ENCODE peak calls at places on chromosomes 1 and 21, in nine cellular contexts. O is IMR-90, A is cardiac muscle cell, M is RWPE2, H is neural progenitor cell, U is stomach, E is lower lobe of right lung, F is heart left ventricle, V is adipocyte. W is an unnamed sample. For H3K4me1 and H3K36me3, the result is how much of the 10 kb centered on the place peaks cover.

GRCh38 chr1:92030701-92031107 is 919 bp downstream of the EPHX4 start:
- DNase-seq in A (no peak), M (no peak), H (peak), O (peak), F (no peak), E (no peak), U (no peak), V (peak), W (no peak)

GRCh38 chr21:36022704-36023103 is 37.6 kb downstream of the SETD4 start:
- DNase-seq in V (peak), M (no peak), H (no peak), F (no peak), A (no peak), O (peak), U (no peak), E (no peak), W (no peak)

GRCh38 chr1:184513966-184514365 is 127.1 kb downstream of the C1orf21 start:
- DNase-seq in F (no peak), V (peak), M (no peak), E (no peak), U (no peak), O (peak), A (no peak), H (no peak), W (no peak)

GRCh38 chr1:8082945-8083344 is 56.8 kb upstream of the ERRFI1 start:
- DNase-seq in V (no peak), F (no peak), E (no peak), M (no peak), A (peak), U (no peak), H (no peak), O (peak), W (no peak)

GRCh38 chr1:180981596-180982387 is 40.9 kb downstream of the STX6 start:
- DNase-seq in O (no peak), V (no peak), F (no peak), M (no peak), E (no peak), H (peak), U (no peak), A (peak), W (no peak)

GRCh38 chr1:159925713-159926066 is 383 bp upstream of the TAGLN2 start:
- DNase-seq in U (no peak), E (peak), F (no peak), O (no peak), H (no peak), V (no peak), A (no peak), M (no peak), W (no peak)

GRCh38 chr1:6102227-6102845 is 56.6 kb downstream of the KCNAB2 start:
- DNase-seq in U (no peak), F (no peak), O (no peak), M (peak), V (no peak), A (no peak), E (peak), H (no peak), W (no peak)

GRCh38 chr1:203280061-203280460 is 25.3 kb upstream of the BTG2 start:
- DNase-seq in V (no peak), O (no peak), F (no peak), A (no peak), U (no peak), E (no peak), H (no peak), M (no peak), W (no peak)

GRCh38 chr21:21163904-21164303 is 165.7 kb downstream of the NCAM2 start:
- DNase-seq in F (peak), H (peak), M (no peak), V (peak), U (peak), O (peak), A (peak), E (no peak), W (no peak)

GRCh38 chr1:77271851-77272250 is 10.0 kb upstream of the AK5 start:
- DNase-seq in F (no peak), V (peak), E (no peak), O (peak), U (no peak), H (no peak), A (no peak), M (no peak), W (no peak)

GRCh38 chr1:40078512-40079333 is 18.3 kb downstream of the PPT1 start:
- DNase-seq in O (peak), F (peak), A (peak), U (peak), E (no peak), V (peak), M (no peak), H (peak), W (no peak)

GRCh38 chr1:62391369-62391971 is 45.4 kb upstream of the USP1 start:
- DNase-seq in M (no peak), O (no peak), H (peak), A (peak), F (no peak), U (no peak), V (peak), E (no peak), W (no peak)

GRCh38 chr1:155695107-155695506 is 6.2 kb downstream of the DAP3 start:
- DNase-seq in V (no peak), U (peak), H (no peak), F (no peak), M (no peak), E (no peak), A (no peak), O (no peak), W (no peak)

GRCh38 chr21:35475768-35476167 is 426.7 kb upstream of the RUNX1 start:
- DNase-seq in A (no peak), V (peak), F (no peak), O (peak), U (no peak), H (no peak), E (no peak), M (no peak), W (no peak)

GRCh38 chr1:180912801-180913616 is at the start of gene KIAA1614:
- DNase-seq in A (peak), V (peak), U (no peak), F (peak), H (peak), O (peak), E (no peak), M (no peak), W (peak)

GRCh38 chr1:39652105-39652504 is 12.7 kb upstream of the HEYL start:
- DNase-seq in E (no peak), A (no peak), U (no peak), M (no peak), H (no peak), O (no peak), V (no peak), F (peak), W (no peak)

GRCh38 chr1:96508226-96508625 is 213.4 kb upstream of the PTBP2 start:
- DNase-seq in H (no peak), M (no peak), F (no peak), O (no peak), A (no peak), V (no peak), E (no peak), U (no peak), W (no peak)

GRCh38 chr1:154446292-154446691 is 41.1 kb downstream of the IL6R start:
- DNase-seq in O (peak), M (no peak), E (no peak), F (no peak), U (no peak), A (no peak), V (peak), H (no peak), W (no peak)

GRCh38 chr1:7560601-7561181 is 210.4 kb upstream of the VAMP3 start:
- DNase-seq in F (no peak), M (peak), V (no peak), A (no peak), O (no peak), H (no peak), U (no peak), E (no peak), W (peak)

GRCh38 chr1:43973981-43974442 is 748 bp upstream of the ATP6V0B start:
- DNase-seq in E (no peak), A (no peak), V (no peak), O (no peak), H (no peak), M (no peak), U (no peak), F (no peak), W (no peak)

GRCh38 chr1:152112101-152112884 is 3.0 kb downstream of the TCHH start:
- DNase-seq in H (peak), U (no peak), E (no peak), A (no peak), M (no peak), O (peak), V (peak), F (no peak), W (peak)

GRCh38 chr1:191851799-191852595 is 306.3 kb upstream of the RGS18 start:
- DNase-seq in O (peak), A (peak), V (peak), E (no peak), M (no peak), U (no peak), F (no peak), H (no peak), W (no peak)

GRCh38 chr21:41743321-41744027 is 23.4 kb downstream of the RIPK4 start:
- DNase-seq in H (no peak), M (no peak), F (no peak), A (no peak), E (no peak), O (no peak), V (no peak), U (no peak), W (no peak)

GRCh38 chr1:51284487-51284954 is 45.8 kb downstream of the TTC39A start:
- DNase-seq in E (no peak), M (no peak), H (peak), A (peak), F (peak), V (no peak), O (peak), U (peak), W (no peak)

GRCh38 chr1:237318748-237319147 is 276.8 kb downstream of the RYR2 start:
- DNase-seq in F (no peak), U (no peak), M (no peak), H (no peak), O (no peak), V (no peak), E (no peak), A (no peak), W (no peak)

GRCh38 chr1:42940851-42941639 is 17.6 kb downstream of the SLC2A1 start:
- DNase-seq in H (no peak), V (peak), M (peak), F (peak), O (peak), U (no peak), A (no peak), E (no peak), W (no peak)

GRCh38 chr1:162020145-162020544 is 3.5 kb downstream of the OLFML2B start:
- DNase-seq in U (no peak), V (no peak), O (no peak), A (no peak), E (no peak), H (no peak), F (no peak), M (no peak), W (no peak)

GRCh38 chr1:36673207-36673606 is 190.5 kb upstream of the CSF3R start:
- DNase-seq in O (no peak), M (no peak), V (no peak), A (no peak), E (no peak), F (no peak), H (peak), U (no peak), W (no peak)

GRCh38 chr1:7386226-7387052 is 384.7 kb upstream of the VAMP3 start:
- DNase-seq in M (no peak), U (peak), H (no peak), V (no peak), E (no peak), F (no peak), O (no peak), A (no peak), W (no peak)

GRCh38 chr1:153343040-153343681 is 5.5 kb downstream of the PGLYRP4 start:
- DNase-seq in M (no peak), A (no peak), O (no peak), V (no peak), H (no peak), F (no peak), U (no peak), E (no peak), W (no peak)

GRCh38 chr1:247681288-247681897 is 1.9 kb upstream of the OR13G1 start:
- DNase-seq in F (no peak), U (peak), E (no peak), H (peak), V (peak), O (peak), A (peak), M (no peak), W (no peak)

GRCh38 chr1:27405074-27405473 is 12.7 kb downstream of the GPR3 start:
- DNase-seq in F (peak), A (peak), M (no peak), O (peak), U (no peak), E (no peak), V (no peak), H (peak), W (no peak)
- H3K4me1 ChIP-seq in F (half or more), A (under half), M (under half), O (under half), U (under half), E (half or more), V (half or more), H (half or more), W (half or more)

GRCh38 chr21:26842300-26842699 is 2.9 kb downstream of the ADAMTS1 start:
- DNase-seq in F (no peak), O (peak), E (no peak), A (no peak), M (no peak), V (peak), U (no peak), H (no peak), W (no peak)
- H3K4me3 ChIP-seq in F (no peak), O (peak), E (peak), A (peak), M (no peak), V (peak), U (peak), H (no peak), W (peak)

DNA sequence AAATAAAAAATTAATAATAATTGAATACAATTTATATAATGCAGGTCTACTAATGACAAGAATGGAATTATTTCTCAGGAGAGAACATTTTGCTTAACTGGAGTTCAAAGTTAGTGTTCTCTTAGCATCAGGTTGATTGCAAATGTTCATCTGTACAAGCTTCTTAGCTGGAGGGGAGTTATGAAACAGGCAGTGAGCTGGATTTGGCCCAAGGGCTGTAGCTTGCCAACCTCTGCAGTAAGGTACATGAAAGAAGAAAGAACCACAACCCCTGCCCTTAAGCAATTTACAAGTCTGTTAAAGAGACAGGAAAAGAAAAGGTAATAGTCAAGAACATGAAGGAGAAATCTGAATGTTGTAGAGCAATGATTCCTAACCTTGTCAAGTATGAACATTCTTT is 17.0 kb downstream of the LPGAT1 start:
- DNase-seq in M (no peak), O (peak), H (no peak), V (peak), A (no peak), U (peak), F (peak), E (peak), W (peak)
- H3K36me3 ChIP-seq in M (under half), O (under half), H (under half), V (under half), A (under half), U (under half), F (under half), E (under half), W (under half)

DNA sequence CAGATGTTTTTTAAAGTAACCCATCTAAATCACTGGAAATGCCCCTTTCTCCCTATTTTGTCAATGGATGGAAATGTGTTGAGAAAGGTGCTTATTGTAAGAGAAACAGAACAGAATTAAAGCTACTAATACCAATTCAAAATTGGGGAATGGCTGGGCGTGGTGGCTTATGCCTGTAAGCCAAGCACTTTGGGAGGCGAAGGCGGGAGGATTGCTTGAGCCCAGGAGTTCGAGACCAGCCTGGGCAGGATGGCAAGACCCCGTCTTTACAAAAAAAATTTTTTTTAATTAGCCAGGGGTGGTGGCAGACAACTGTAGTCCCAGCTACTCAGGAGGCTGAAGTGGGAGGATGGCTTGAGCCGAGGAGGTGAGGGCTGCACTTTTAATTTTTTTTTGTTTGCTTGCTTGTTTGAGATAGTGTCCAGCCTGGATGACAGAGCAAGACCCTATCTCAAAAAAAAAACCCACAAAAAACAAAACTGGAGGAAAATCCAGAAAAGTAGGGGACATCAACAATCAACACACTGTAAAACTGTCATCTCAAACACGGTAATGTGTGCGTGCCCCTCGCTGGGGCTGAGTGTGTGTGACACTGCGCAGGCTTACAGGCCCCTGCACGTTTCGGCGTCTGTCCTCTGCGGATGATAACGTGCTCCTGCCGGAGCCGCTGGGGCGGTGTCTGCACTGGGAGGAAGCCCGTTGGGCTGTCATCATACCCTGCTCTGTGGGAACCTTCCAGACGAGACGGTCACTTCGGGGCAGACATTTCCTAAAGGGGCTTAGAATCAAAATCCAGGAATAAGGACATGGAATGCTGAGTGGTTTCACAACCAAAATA is 11.6 kb upstream of the POFUT2 start:
- DNase-seq in U (no peak), H (no peak), V (no peak), F (peak), O (no peak), M (peak), A (no peak), E (peak), W (no peak)
- H3K4me1 ChIP-seq in U (under half), H (under half), V (under half), F (half or more), O (under half), M (under half), A (under half), E (half or more), W (under half)